ENCODE peak calls at places on chromosome 11, in eight cellular contexts. A is HCT116, X is A549, B is HL-60, G is K562, F is SK-N-SH, N is GM12878, M is GM23338. Z is an unnamed sample.

GRCh38 chr11:78420796-78421209 is 3.2 kb upstream of the GAB2 start:
- DNase-seq in A (no peak), X (no peak), B (no peak), G (no peak), F (peak), N (no peak), M (no peak), Z (no peak)

GRCh38 chr11:117842131-117842941 is 17.8 kb upstream of the FXYD2 start:
- DNase-seq in A (no peak), X (no peak), B (peak), G (peak), F (no peak), N (no peak), M (no peak), Z (no peak)

GRCh38 chr11:33941637-33942160 is 49.8 kb upstream of the LMO2 start:
- DNase-seq in A (peak), X (no peak), B (peak), G (peak), F (peak), N (peak), M (no peak), Z (no peak)

GRCh38 chr11:111137846-111138245 is 107.7 kb upstream of the POU2AF2 start:
- DNase-seq in A (no peak), X (no peak), B (no peak), G (no peak), F (no peak), N (no peak), M (no peak), Z (no peak)

GRCh38 chr11:124799384-124800225 is 601 bp downstream of the MSANTD2 start:
- DNase-seq in A (no peak), X (no peak), B (peak), G (peak), F (peak), N (no peak), M (peak), Z (no peak)

GRCh38 chr11:107957109-107957588 is 28.9 kb downstream of the RAB39A start:
- DNase-seq in A (no peak), X (no peak), B (no peak), G (no peak), F (peak), N (peak), M (no peak), Z (no peak)

GRCh38 chr11:71251159-71251721 is 1.1 kb downstream of the SHANK2 start:
- DNase-seq in A (no peak), X (peak), B (no peak), G (no peak), F (peak), N (no peak), M (peak), Z (no peak)

GRCh38 chr11:95920460-95921105 is 3.3 kb downstream of the MTMR2 start:
- DNase-seq in A (no peak), X (no peak), B (no peak), G (peak), F (no peak), N (no peak), M (no peak), Z (no peak)

GRCh38 chr11:130522284-130522961 is 74.0 kb downstream of the ADAMTS15 start:
- DNase-seq in A (peak), X (peak), B (no peak), G (peak), F (peak), N (no peak), M (peak), Z (no peak)

GRCh38 chr11:16945671-16946469 is 68.3 kb downstream of the PLEKHA7 start:
- DNase-seq in A (peak), X (peak), B (peak), G (peak), F (peak), N (peak), M (peak), Z (peak)

GRCh38 chr11:116042125-116042524 is 537.9 kb upstream of the CADM1 start:
- DNase-seq in A (no peak), X (no peak), B (no peak), G (no peak), F (no peak), N (no peak), M (no peak), Z (no peak)

GRCh38 chr11:12914401-12914912 is 94.7 kb upstream of the RASSF10 start:
- DNase-seq in A (no peak), X (peak), B (no peak), G (peak), F (peak), N (no peak), M (peak), Z (no peak)

GRCh38 chr11:19276859-19277808 is 36.4 kb upstream of the E2F8 start:
- DNase-seq in A (no peak), X (peak), B (peak), G (no peak), F (no peak), N (no peak), M (no peak), Z (peak)

GRCh38 chr11:33542921-33543320 is 157.7 kb downstream of the C11orf91 start:
- DNase-seq in A (peak), X (peak), B (no peak), G (peak), F (peak), N (no peak), M (peak), Z (peak)

GRCh38 chr11:20597137-20597923 is 2.1 kb upstream of the SLC6A5 start:
- DNase-seq in A (no peak), X (no peak), B (no peak), G (no peak), F (no peak), N (no peak), M (peak), Z (no peak)

GRCh38 chr11:120316880-120317688 is 8.0 kb upstream of the TLCD5 start:
- DNase-seq in A (no peak), X (no peak), B (no peak), G (no peak), F (no peak), N (no peak), M (peak), Z (no peak)

GRCh38 chr11:22657101-22657694 is 9.2 kb upstream of the GAS2 start:
- DNase-seq in A (no peak), X (no peak), B (no peak), G (no peak), F (no peak), N (no peak), M (peak), Z (no peak)

GRCh38 chr11:125948278-125949051 is 2.6 kb downstream of the VSIG10L2 start:
- DNase-seq in A (no peak), X (no peak), B (no peak), G (no peak), F (no peak), N (no peak), M (no peak), Z (no peak)

GRCh38 chr11:66881436-66881835 is 24.6 kb downstream of the LRFN4 start:
- DNase-seq in A (no peak), X (no peak), B (no peak), G (no peak), F (no peak), N (no peak), M (no peak), Z (no peak)

GRCh38 chr11:5384335-5384734 is 723 bp downstream of the OR51M1 start:
- DNase-seq in A (no peak), X (no peak), B (no peak), G (no peak), F (no peak), N (no peak), M (peak), Z (no peak)

GRCh38 chr11:70655816-70656215 is 257.5 kb downstream of the CTTN start:
- DNase-seq in A (no peak), X (no peak), B (no peak), G (no peak), F (no peak), N (no peak), M (no peak), Z (no peak)

GRCh38 chr11:66220566-66220935 is 47.9 kb upstream of the RAB1B start:
- DNase-seq in A (no peak), X (no peak), B (no peak), G (no peak), F (no peak), N (no peak), M (no peak), Z (no peak)

GRCh38 chr11:13874596-13874995 is 87.9 kb upstream of the SPON1 start:
- DNase-seq in A (no peak), X (no peak), B (no peak), G (peak), F (no peak), N (no peak), M (no peak), Z (no peak)

GRCh38 chr11:57639321-57640067 is 10.2 kb downstream of the YPEL4 start:
- DNase-seq in A (no peak), X (no peak), B (no peak), G (no peak), F (peak), N (no peak), M (peak), Z (no peak)
- TF ChIP-seq CTCF in A (no peak), X (no peak), B (no peak), G (no peak), F (no peak), N (no peak), M (no peak), Z (no peak)

GRCh38 chr11:9385288-9385902 is 943 bp downstream of the IPO7 start:
- DNase-seq in A (no peak), X (peak), B (no peak), G (peak), F (no peak), N (no peak), M (no peak), Z (peak)

GRCh38 chr11:9386901-9387300 is 2.4 kb downstream of the IPO7 start:
- DNase-seq in A (no peak), X (no peak), B (no peak), G (no peak), F (no peak), N (no peak), M (no peak), Z (no peak)

GRCh38 chr11:9380773-9381172 is 3.7 kb upstream of the IPO7 start:
- DNase-seq in A (no peak), X (no peak), B (no peak), G (no peak), F (no peak), N (no peak), M (peak), Z (no peak)

GRCh38 chr11:9384535-9385287 is at the start of gene IPO7:
- DNase-seq in A (peak), X (peak), B (peak), G (peak), F (peak), N (peak), M (peak), Z (peak)

DNA sequence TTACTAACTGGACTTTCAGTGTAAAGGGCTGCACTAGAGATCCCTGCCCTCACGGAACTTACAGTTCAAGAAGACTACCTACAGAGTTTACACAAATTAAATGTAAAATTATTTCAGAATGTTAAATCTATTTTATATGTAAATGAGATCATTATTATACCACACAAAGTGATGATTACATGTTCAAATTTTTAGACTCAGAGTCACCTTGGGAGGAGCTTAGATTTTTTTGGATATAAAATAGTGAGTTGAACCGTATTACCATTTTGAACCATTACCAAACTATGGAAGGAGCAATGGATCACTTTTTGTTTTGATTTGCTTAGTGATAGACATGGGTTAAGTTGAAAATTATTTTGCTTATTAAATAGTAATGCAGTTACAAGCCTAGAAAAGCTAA is 1.6 kb downstream of the IPO7 start:
- DNase-seq in A (no peak), X (no peak), B (no peak), G (no peak), F (no peak), N (no peak), M (no peak), Z (no peak)
- TF ChIP-seq REST in A (no peak), X (no peak), B (no peak), G (no peak), F (no peak), N (no peak), M (no peak), Z (no peak)

GRCh38 chr11:122815900-122816299 is 22.4 kb upstream of the CRTAM start:
- DNase-seq in A (no peak), X (no peak), B (no peak), G (no peak), F (no peak), N (no peak), M (no peak), Z (no peak)

GRCh38 chr11:122813176-122813917 is 25.0 kb upstream of the CRTAM start:
- DNase-seq in A (no peak), X (no peak), B (no peak), G (no peak), F (no peak), N (no peak), M (peak), Z (no peak)

GRCh38 chr11:122816701-122817100 is 21.6 kb upstream of the CRTAM start:
- DNase-seq in A (no peak), X (no peak), B (no peak), G (no peak), F (no peak), N (no peak), M (no peak), Z (no peak)

GRCh38 chr11:122812612-122813011 is 25.7 kb upstream of the CRTAM start:
- DNase-seq in A (no peak), X (no peak), B (no peak), G (no peak), F (no peak), N (no peak), M (peak), Z (no peak)

GRCh38 chr11:122814401-122814800 is 23.9 kb upstream of the CRTAM start:
- DNase-seq in A (no peak), X (no peak), B (no peak), G (peak), F (peak), N (no peak), M (peak), Z (no peak)
- TF ChIP-seq CTCF in A (peak), X (peak), B (no peak), G (peak), F (peak), N (peak), M (peak), Z (peak)

DNA sequence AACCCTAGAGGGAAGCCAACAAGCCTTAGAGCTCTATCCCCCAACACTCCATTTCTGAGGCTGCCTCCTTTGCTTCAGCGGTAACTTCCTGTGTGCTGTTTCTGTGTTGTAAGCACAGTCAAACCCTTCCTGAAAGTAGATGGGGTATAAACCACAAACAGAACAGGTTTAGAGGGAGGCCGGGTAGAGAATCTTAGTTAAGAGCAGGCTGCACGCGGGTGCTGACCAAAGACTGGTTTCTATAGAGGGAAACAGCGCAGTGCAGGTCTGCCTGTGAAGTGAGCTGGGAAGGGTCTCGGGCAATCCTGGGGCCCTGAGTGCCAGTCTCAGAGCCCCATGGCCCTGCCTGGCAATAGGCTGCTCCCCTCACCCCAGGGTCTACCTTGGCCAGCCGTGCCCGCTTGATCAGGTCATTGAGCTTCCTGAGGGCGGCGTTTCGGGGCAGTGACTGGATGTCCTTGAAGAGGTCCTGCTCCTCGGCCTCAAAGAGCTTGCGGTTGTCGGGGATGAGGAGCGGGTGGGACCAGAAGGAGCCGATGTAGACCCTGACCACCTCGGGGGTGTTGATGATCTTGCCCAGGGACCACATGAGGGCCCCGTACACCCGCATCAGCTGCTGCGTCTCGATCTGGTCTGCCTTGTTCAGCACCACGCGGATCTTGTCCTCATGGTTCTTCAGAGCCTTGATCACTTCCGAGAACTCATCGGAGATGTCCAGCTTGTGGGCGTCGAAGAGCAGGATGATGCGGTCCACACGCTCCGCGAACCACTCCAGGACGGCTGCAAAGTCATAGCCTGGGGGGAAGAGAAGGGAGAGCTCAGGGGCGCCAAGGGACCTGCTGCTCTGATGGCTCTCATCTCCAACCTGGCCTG is 15.3 kb upstream of the CDC42BPG start:
- DNase-seq in A (no peak), X (no peak), B (peak), G (no peak), F (no peak), N (peak), M (no peak), Z (no peak)
- TF ChIP-seq REST in A (no peak), X (no peak), B (no peak), G (no peak), F (no peak), N (peak), M (no peak), Z (no peak)

DNA sequence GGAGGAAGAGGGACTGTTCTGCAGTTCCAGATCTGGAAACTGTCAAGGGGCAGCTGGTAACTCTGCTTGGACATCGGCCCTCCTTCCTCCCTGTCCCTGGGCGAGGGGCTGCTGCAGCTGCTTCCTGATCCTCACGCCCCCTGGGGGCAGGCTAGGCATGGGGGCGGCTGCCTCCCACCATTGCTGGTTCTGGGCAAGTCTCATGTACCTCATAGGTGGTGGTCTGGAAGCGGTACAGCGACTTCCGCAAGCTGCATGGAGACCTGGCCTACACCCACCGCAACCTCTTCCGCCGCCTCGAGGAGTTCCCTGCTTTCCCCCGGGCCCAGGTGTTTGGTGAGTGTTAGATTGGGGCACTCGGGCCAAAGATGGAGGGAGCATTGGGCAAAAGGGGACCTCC is 5.0 kb downstream of the SNX15 start:
- DNase-seq in A (no peak), X (no peak), B (no peak), G (no peak), F (no peak), N (no peak), M (peak), Z (no peak)
- TF ChIP-seq CTCF in A (no peak), X (no peak), B (no peak), G (no peak), F (no peak), N (no peak), M (peak), Z (no peak)

DNA sequence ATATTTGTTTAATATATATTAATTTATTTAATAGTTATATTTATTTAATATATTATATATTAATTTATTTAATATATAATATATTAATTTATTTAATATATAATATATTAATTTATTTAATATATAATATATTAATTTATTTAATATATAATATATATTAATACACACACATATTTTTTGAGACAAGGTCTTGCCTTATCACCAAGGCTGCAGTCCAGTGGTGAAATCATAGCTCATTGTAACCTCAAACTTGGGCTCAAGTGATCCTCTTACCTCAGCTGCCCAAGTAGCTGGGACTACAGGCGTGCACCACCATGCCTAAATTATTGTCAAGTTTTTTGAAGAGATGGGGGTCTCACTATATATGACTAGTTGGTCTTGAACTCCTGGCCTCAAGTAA is 51.4 kb upstream of the DDI1 start:
- DNase-seq in A (no peak), X (no peak), B (no peak), G (no peak), F (no peak), N (no peak), M (no peak), Z (no peak)
- TF ChIP-seq REST in A (no peak), X (no peak), B (no peak), G (no peak), F (no peak), N (no peak), M (no peak), Z (no peak)

DNA sequence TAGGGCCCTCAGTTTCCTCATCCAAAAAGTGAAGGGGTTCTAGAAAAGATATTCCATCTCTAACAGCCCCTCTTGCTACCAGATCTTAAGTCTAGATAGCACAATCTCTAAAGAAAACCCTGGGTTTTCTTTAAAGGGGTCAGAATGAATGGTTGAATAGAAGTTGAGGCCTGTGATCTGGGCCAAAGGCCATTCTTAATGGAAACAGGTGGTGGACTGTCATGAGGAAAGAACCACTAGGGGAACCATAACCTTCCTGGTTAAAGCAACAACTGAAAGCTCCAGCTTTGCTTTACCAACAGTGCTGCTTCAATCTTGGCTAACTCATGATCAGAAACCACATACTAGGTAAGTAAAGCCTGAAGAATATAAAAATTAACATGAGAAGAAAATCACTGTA is 1.8 kb downstream of the CELF1 start:
- DNase-seq in A (no peak), X (peak), B (no peak), G (peak), F (peak), N (no peak), M (peak), Z (peak)
- TF ChIP-seq CTCF in A (peak), X (no peak), B (peak), G (peak), F (peak), N (peak), M (peak), Z (no peak)

Z was measured in Panc1.